ENCODE peak calls at places on chromosome 18, in nine cellular contexts. One of them, this sample, is unnamed.

GRCh38 chr18:55509631-55510372 is 78.2 kb downstream of the TCF4 start:
- DNase-seq in stimulated activated CD8-positive, alpha-beta memory T cell treated with anti-CD3 and anti-CD28 coated beads, Interleukin-4, amount 100 ng/mL, for 48 hours: no peak
- DNase-seq in spleen: no peak
- DNase-seq in GM12878: peak; percentile 17
- DNase-seq in testis: no peak
- DNase-seq in amniotic stem cell: peak; percentile 34
- DNase-seq in foreskin fibroblast: peak; percentile 80
- DNase-seq in osteocyte: no peak
- DNase-seq in esophagus squamous epithelium: no peak
- DNase-seq in this sample: no peak

GRCh38 chr18:67108894-67109293 is 407.6 kb downstream of the DSEL start:
- DNase-seq in foreskin fibroblast: no peak
- DNase-seq in stimulated activated CD8-positive, alpha-beta memory T cell treated with anti-CD3 and anti-CD28 coated beads, Interleukin-4, amount 100 ng/mL, for 48 hours: no peak
- DNase-seq in amniotic stem cell: no peak
- DNase-seq in osteocyte: no peak
- DNase-seq in esophagus squamous epithelium: no peak
- DNase-seq in spleen: no peak
- DNase-seq in testis: no peak
- DNase-seq in GM12878: no peak
- DNase-seq in this sample: no peak

GRCh38 chr18:10926565-10927194 is 222.7 kb downstream of the PIEZO2 start:
- DNase-seq in foreskin fibroblast: peak; percentile 57
- DNase-seq in esophagus squamous epithelium: no peak
- DNase-seq in osteocyte: no peak
- DNase-seq in spleen: no peak
- DNase-seq in stimulated activated CD8-positive, alpha-beta memory T cell treated with anti-CD3 and anti-CD28 coated beads, Interleukin-4, amount 100 ng/mL, for 48 hours: no peak
- DNase-seq in amniotic stem cell: no peak
- DNase-seq in GM12878: peak; percentile 47
- DNase-seq in testis: peak; percentile 67
- DNase-seq in this sample: no peak

GRCh38 chr18:57088883-57089282 is 58.0 kb upstream of the BOD1L2 start:
- DNase-seq in GM12878: no peak
- DNase-seq in foreskin fibroblast: no peak
- DNase-seq in esophagus squamous epithelium: no peak
- DNase-seq in testis: no peak
- DNase-seq in osteocyte: no peak
- DNase-seq in spleen: no peak
- DNase-seq in amniotic stem cell: no peak
- DNase-seq in stimulated activated CD8-positive, alpha-beta memory T cell treated with anti-CD3 and anti-CD28 coated beads, Interleukin-4, amount 100 ng/mL, for 48 hours: no peak
- DNase-seq in this sample: no peak

GRCh38 chr18:2939317-2939716 is 73.6 kb downstream of the LPIN2 start:
- DNase-seq in esophagus squamous epithelium: no peak
- DNase-seq in osteocyte: no peak
- DNase-seq in stimulated activated CD8-positive, alpha-beta memory T cell treated with anti-CD3 and anti-CD28 coated beads, Interleukin-4, amount 100 ng/mL, for 48 hours: no peak
- DNase-seq in GM12878: no peak
- DNase-seq in amniotic stem cell: no peak
- DNase-seq in spleen: no peak
- DNase-seq in testis: no peak
- DNase-seq in foreskin fibroblast: no peak
- DNase-seq in this sample: peak; percentile 90

GRCh38 chr18:80112623-80113248 is 3.7 kb downstream of the ADNP2 start:
- DNase-seq in GM12878: no peak
- DNase-seq in spleen: no peak
- DNase-seq in osteocyte: no peak
- DNase-seq in testis: peak; percentile 36
- DNase-seq in esophagus squamous epithelium: no peak
- DNase-seq in stimulated activated CD8-positive, alpha-beta memory T cell treated with anti-CD3 and anti-CD28 coated beads, Interleukin-4, amount 100 ng/mL, for 48 hours: no peak
- DNase-seq in amniotic stem cell: no peak
- DNase-seq in foreskin fibroblast: no peak
- DNase-seq in this sample: peak; percentile 29

GRCh38 chr18:41140506-41140905 is 814.5 kb upstream of the PIK3C3 start:
- DNase-seq in osteocyte: no peak
- DNase-seq in amniotic stem cell: no peak
- DNase-seq in testis: no peak
- DNase-seq in foreskin fibroblast: no peak
- DNase-seq in esophagus squamous epithelium: no peak
- DNase-seq in GM12878: no peak
- DNase-seq in spleen: no peak
- DNase-seq in stimulated activated CD8-positive, alpha-beta memory T cell treated with anti-CD3 and anti-CD28 coated beads, Interleukin-4, amount 100 ng/mL, for 48 hours: no peak
- DNase-seq in this sample: no peak

GRCh38 chr18:9296233-9297006 is 38.2 kb upstream of the TWSG1 start:
- DNase-seq in esophagus squamous epithelium: no peak
- DNase-seq in stimulated activated CD8-positive, alpha-beta memory T cell treated with anti-CD3 and anti-CD28 coated beads, Interleukin-4, amount 100 ng/mL, for 48 hours: no peak
- DNase-seq in amniotic stem cell: no peak
- DNase-seq in osteocyte: no peak
- DNase-seq in spleen: no peak
- DNase-seq in GM12878: no peak
- DNase-seq in foreskin fibroblast: peak; percentile 40
- DNase-seq in testis: no peak
- DNase-seq in this sample: no peak

GRCh38 chr18:32383040-32383819 is 87.5 kb downstream of the GAREM1 start:
- DNase-seq in foreskin fibroblast: peak; percentile 91
- DNase-seq in testis: no peak
- DNase-seq in osteocyte: no peak
- DNase-seq in esophagus squamous epithelium: no peak
- DNase-seq in spleen: no peak
- DNase-seq in stimulated activated CD8-positive, alpha-beta memory T cell treated with anti-CD3 and anti-CD28 coated beads, Interleukin-4, amount 100 ng/mL, for 48 hours: no peak
- DNase-seq in GM12878: no peak
- DNase-seq in amniotic stem cell: peak; percentile 58
- DNase-seq in this sample: peak; percentile 78

GRCh38 chr18:6920099-6920955 is 190.8 kb downstream of the ARHGAP28 start:
- DNase-seq in foreskin fibroblast: peak; percentile 47
- DNase-seq in osteocyte: no peak
- DNase-seq in amniotic stem cell: no peak
- DNase-seq in GM12878: no peak
- DNase-seq in esophagus squamous epithelium: no peak
- DNase-seq in spleen: no peak
- DNase-seq in stimulated activated CD8-positive, alpha-beta memory T cell treated with anti-CD3 and anti-CD28 coated beads, Interleukin-4, amount 100 ng/mL, for 48 hours: peak; percentile 58
- DNase-seq in testis: peak; percentile 82
- DNase-seq in this sample: peak; percentile 61

GRCh38 chr18:61894751-61895524 is 2.1 kb upstream of the RNF152 start:
- DNase-seq in stimulated activated CD8-positive, alpha-beta memory T cell treated with anti-CD3 and anti-CD28 coated beads, Interleukin-4, amount 100 ng/mL, for 48 hours: no peak
- DNase-seq in osteocyte: no peak
- DNase-seq in esophagus squamous epithelium: no peak
- DNase-seq in testis: peak; percentile 28
- DNase-seq in spleen: no peak
- DNase-seq in amniotic stem cell: no peak
- DNase-seq in GM12878: no peak
- DNase-seq in foreskin fibroblast: no peak
- DNase-seq in this sample: no peak

GRCh38 chr18:62505669-62506494 is 16.9 kb upstream of the ZCCHC2 start:
- DNase-seq in osteocyte: no peak
- DNase-seq in esophagus squamous epithelium: no peak
- DNase-seq in testis: no peak
- DNase-seq in stimulated activated CD8-positive, alpha-beta memory T cell treated with anti-CD3 and anti-CD28 coated beads, Interleukin-4, amount 100 ng/mL, for 48 hours: peak; percentile 46
- DNase-seq in GM12878: peak; percentile 78
- DNase-seq in amniotic stem cell: no peak
- DNase-seq in spleen: peak; percentile 76
- DNase-seq in foreskin fibroblast: no peak
- DNase-seq in this sample: no peak

GRCh38 chr18:23512641-23513040 is 9.3 kb downstream of the RMC1 start:
- DNase-seq in amniotic stem cell: no peak
- DNase-seq in testis: no peak
- DNase-seq in GM12878: no peak
- DNase-seq in esophagus squamous epithelium: no peak
- DNase-seq in osteocyte: no peak
- DNase-seq in stimulated activated CD8-positive, alpha-beta memory T cell treated with anti-CD3 and anti-CD28 coated beads, Interleukin-4, amount 100 ng/mL, for 48 hours: no peak
- DNase-seq in spleen: no peak
- DNase-seq in foreskin fibroblast: no peak
- DNase-seq in this sample: no peak

GRCh38 chr18:36406805-36407204 is 109.3 kb downstream of the FHOD3 start:
- DNase-seq in GM12878: no peak
- DNase-seq in foreskin fibroblast: no peak
- DNase-seq in spleen: no peak
- DNase-seq in amniotic stem cell: no peak
- DNase-seq in esophagus squamous epithelium: no peak
- DNase-seq in stimulated activated CD8-positive, alpha-beta memory T cell treated with anti-CD3 and anti-CD28 coated beads, Interleukin-4, amount 100 ng/mL, for 48 hours: no peak
- DNase-seq in osteocyte: no peak
- DNase-seq in testis: no peak
- DNase-seq in this sample: no peak

GRCh38 chr18:24181806-24182205 is 42.9 kb downstream of the CABYR start:
- DNase-seq in osteocyte: no peak
- DNase-seq in amniotic stem cell: no peak
- DNase-seq in GM12878: no peak
- DNase-seq in foreskin fibroblast: no peak
- DNase-seq in testis: no peak
- DNase-seq in spleen: no peak
- DNase-seq in stimulated activated CD8-positive, alpha-beta memory T cell treated with anti-CD3 and anti-CD28 coated beads, Interleukin-4, amount 100 ng/mL, for 48 hours: no peak
- DNase-seq in esophagus squamous epithelium: no peak
- DNase-seq in this sample: no peak

GRCh38 chr18:75073654-75074053 is 135.3 kb downstream of the PTGR3 start:
- DNase-seq in stimulated activated CD8-positive, alpha-beta memory T cell treated with anti-CD3 and anti-CD28 coated beads, Interleukin-4, amount 100 ng/mL, for 48 hours: peak; percentile 14
- DNase-seq in testis: peak; percentile 9
- DNase-seq in GM12878: no peak
- DNase-seq in amniotic stem cell: no peak
- DNase-seq in foreskin fibroblast: no peak
- DNase-seq in osteocyte: peak; percentile 66
- DNase-seq in spleen: no peak
- DNase-seq in esophagus squamous epithelium: no peak
- DNase-seq in this sample: no peak

GRCh38 chr18:42459873-42460272 is 504.8 kb downstream of the PIK3C3 start:
- DNase-seq in osteocyte: no peak
- DNase-seq in GM12878: no peak
- DNase-seq in testis: no peak
- DNase-seq in spleen: no peak
- DNase-seq in foreskin fibroblast: no peak
- DNase-seq in esophagus squamous epithelium: no peak
- DNase-seq in stimulated activated CD8-positive, alpha-beta memory T cell treated with anti-CD3 and anti-CD28 coated beads, Interleukin-4, amount 100 ng/mL, for 48 hours: no peak
- DNase-seq in amniotic stem cell: no peak
- DNase-seq in this sample: no peak

GRCh38 chr18:76448262-76449109 is 46.6 kb downstream of the ZNF516 start:
- DNase-seq in foreskin fibroblast: peak; percentile 42
- DNase-seq in amniotic stem cell: no peak
- DNase-seq in osteocyte: no peak
- DNase-seq in testis: peak; percentile 42
- DNase-seq in spleen: peak; percentile 77
- DNase-seq in esophagus squamous epithelium: no peak
- DNase-seq in GM12878: no peak
- DNase-seq in stimulated activated CD8-positive, alpha-beta memory T cell treated with anti-CD3 and anti-CD28 coated beads, Interleukin-4, amount 100 ng/mL, for 48 hours: peak; percentile 11
- DNase-seq in this sample: no peak

GRCh38 chr18:36993068-36993467 is 164.1 kb downstream of the KIAA1328 start:
- DNase-seq in GM12878: no peak
- DNase-seq in spleen: no peak
- DNase-seq in stimulated activated CD8-positive, alpha-beta memory T cell treated with anti-CD3 and anti-CD28 coated beads, Interleukin-4, amount 100 ng/mL, for 48 hours: no peak
- DNase-seq in testis: no peak
- DNase-seq in foreskin fibroblast: peak; percentile 30
- DNase-seq in osteocyte: no peak
- DNase-seq in amniotic stem cell: no peak
- DNase-seq in esophagus squamous epithelium: no peak
- DNase-seq in this sample: no peak

GRCh38 chr18:24659837-24660720 is 199.6 kb downstream of the HRH4 start:
- DNase-seq in foreskin fibroblast: peak; percentile 10
- DNase-seq in stimulated activated CD8-positive, alpha-beta memory T cell treated with anti-CD3 and anti-CD28 coated beads, Interleukin-4, amount 100 ng/mL, for 48 hours: peak; percentile 32
- DNase-seq in GM12878: no peak
- DNase-seq in esophagus squamous epithelium: no peak
- DNase-seq in spleen: peak; percentile 80
- DNase-seq in osteocyte: no peak
- DNase-seq in testis: peak; percentile 16
- DNase-seq in amniotic stem cell: no peak
- DNase-seq in this sample: no peak

GRCh38 chr18:63588869-63589268 is 1.7 kb downstream of the SERPINB13 start:
- DNase-seq in spleen: no peak
- DNase-seq in GM12878: no peak
- DNase-seq in foreskin fibroblast: no peak
- DNase-seq in osteocyte: no peak
- DNase-seq in amniotic stem cell: no peak
- DNase-seq in stimulated activated CD8-positive, alpha-beta memory T cell treated with anti-CD3 and anti-CD28 coated beads, Interleukin-4, amount 100 ng/mL, for 48 hours: no peak
- DNase-seq in esophagus squamous epithelium: no peak
- DNase-seq in testis: no peak
- DNase-seq in this sample: no peak

GRCh38 chr18:41906528-41907256 is 48.3 kb upstream of the PIK3C3 start:
- DNase-seq in foreskin fibroblast: peak; percentile 32
- DNase-seq in osteocyte: no peak
- DNase-seq in amniotic stem cell: peak; percentile 31
- DNase-seq in GM12878: peak; percentile 33
- DNase-seq in testis: no peak
- DNase-seq in esophagus squamous epithelium: no peak
- DNase-seq in stimulated activated CD8-positive, alpha-beta memory T cell treated with anti-CD3 and anti-CD28 coated beads, Interleukin-4, amount 100 ng/mL, for 48 hours: peak; percentile 46
- DNase-seq in spleen: no peak
- DNase-seq in this sample: peak; percentile 13

GRCh38 chr18:63149200-63149587 is 170.4 kb downstream of the BCL2 start:
- DNase-seq in foreskin fibroblast: no peak
- DNase-seq in osteocyte: no peak
- DNase-seq in stimulated activated CD8-positive, alpha-beta memory T cell treated with anti-CD3 and anti-CD28 coated beads, Interleukin-4, amount 100 ng/mL, for 48 hours: no peak
- DNase-seq in amniotic stem cell: no peak
- DNase-seq in esophagus squamous epithelium: no peak
- DNase-seq in testis: no peak
- DNase-seq in spleen: no peak
- DNase-seq in GM12878: no peak
- DNase-seq in this sample: no peak

GRCh38 chr18:596288-596881 is 403 bp upstream of the CLUL1 start:
- DNase-seq in amniotic stem cell: no peak
- DNase-seq in spleen: no peak
- DNase-seq in osteocyte: no peak
- DNase-seq in GM12878: no peak
- DNase-seq in stimulated activated CD8-positive, alpha-beta memory T cell treated with anti-CD3 and anti-CD28 coated beads, Interleukin-4, amount 100 ng/mL, for 48 hours: no peak
- DNase-seq in foreskin fibroblast: no peak
- DNase-seq in testis: peak; percentile 89
- DNase-seq in esophagus squamous epithelium: no peak
- DNase-seq in this sample: peak; percentile 43

GRCh38 chr18:68942230-68942629 is 144.3 kb downstream of the CCDC102B start:
- DNase-seq in foreskin fibroblast: no peak
- DNase-seq in amniotic stem cell: no peak
- DNase-seq in osteocyte: no peak
- DNase-seq in spleen: no peak
- DNase-seq in testis: no peak
- DNase-seq in esophagus squamous epithelium: no peak
- DNase-seq in stimulated activated CD8-positive, alpha-beta memory T cell treated with anti-CD3 and anti-CD28 coated beads, Interleukin-4, amount 100 ng/mL, for 48 hours: no peak
- DNase-seq in GM12878: no peak
- DNase-seq in this sample: no peak

GRCh38 chr18:845152-845819 is 33.2 kb upstream of the YES1 start:
- DNase-seq in foreskin fibroblast: peak; percentile 84
- DNase-seq in osteocyte: peak; percentile 1
- DNase-seq in amniotic stem cell: no peak
- DNase-seq in stimulated activated CD8-positive, alpha-beta memory T cell treated with anti-CD3 and anti-CD28 coated beads, Interleukin-4, amount 100 ng/mL, for 48 hours: no peak
- DNase-seq in GM12878: no peak
- DNase-seq in testis: no peak
- DNase-seq in spleen: no peak
- DNase-seq in esophagus squamous epithelium: no peak
- DNase-seq in this sample: peak; percentile 70

GRCh38 chr18:62018034-62018760 is 125.4 kb upstream of the RNF152 start:
- DNase-seq in foreskin fibroblast: peak; percentile 90
- DNase-seq in osteocyte: peak; percentile 91
- DNase-seq in esophagus squamous epithelium: no peak
- DNase-seq in stimulated activated CD8-positive, alpha-beta memory T cell treated with anti-CD3 and anti-CD28 coated beads, Interleukin-4, amount 100 ng/mL, for 48 hours: no peak
- DNase-seq in testis: peak; percentile 70
- DNase-seq in amniotic stem cell: peak; percentile 73
- DNase-seq in spleen: no peak
- DNase-seq in GM12878: no peak
- DNase-seq in this sample: no peak

GRCh38 chr18:76463358-76463757 is 31.7 kb downstream of the ZNF516 start:
- DNase-seq in foreskin fibroblast: no peak
- DNase-seq in GM12878: no peak
- DNase-seq in stimulated activated CD8-positive, alpha-beta memory T cell treated with anti-CD3 and anti-CD28 coated beads, Interleukin-4, amount 100 ng/mL, for 48 hours: no peak
- DNase-seq in testis: no peak
- DNase-seq in esophagus squamous epithelium: no peak
- DNase-seq in spleen: no peak
- DNase-seq in amniotic stem cell: no peak
- DNase-seq in osteocyte: no peak
- DNase-seq in this sample: no peak

GRCh38 chr18:37661061-37661460 is 95.5 kb upstream of the CELF4 start:
- DNase-seq in GM12878: no peak
- DNase-seq in stimulated activated CD8-positive, alpha-beta memory T cell treated with anti-CD3 and anti-CD28 coated beads, Interleukin-4, amount 100 ng/mL, for 48 hours: no peak
- DNase-seq in testis: no peak
- DNase-seq in amniotic stem cell: no peak
- DNase-seq in spleen: no peak
- DNase-seq in foreskin fibroblast: no peak
- DNase-seq in osteocyte: peak; percentile 73
- DNase-seq in esophagus squamous epithelium: no peak
- DNase-seq in this sample: no peak

GRCh38 chr18:36295880-36296301 is 1.6 kb upstream of the FHOD3 start:
- DNase-seq in foreskin fibroblast: no peak
- DNase-seq in GM12878: no peak
- DNase-seq in amniotic stem cell: no peak
- DNase-seq in esophagus squamous epithelium: no peak
- DNase-seq in testis: no peak
- DNase-seq in stimulated activated CD8-positive, alpha-beta memory T cell treated with anti-CD3 and anti-CD28 coated beads, Interleukin-4, amount 100 ng/mL, for 48 hours: no peak
- DNase-seq in spleen: no peak
- DNase-seq in osteocyte: no peak
- DNase-seq in this sample: no peak

GRCh38 chr18:22171263-22171838 is 2.0 kb downstream of the GATA6 start:
- DNase-seq in amniotic stem cell: no peak
- DNase-seq in GM12878: no peak
- DNase-seq in stimulated activated CD8-positive, alpha-beta memory T cell treated with anti-CD3 and anti-CD28 coated beads, Interleukin-4, amount 100 ng/mL, for 48 hours: no peak
- DNase-seq in spleen: no peak
- DNase-seq in foreskin fibroblast: no peak
- DNase-seq in esophagus squamous epithelium: no peak
- DNase-seq in osteocyte: no peak
- DNase-seq in testis: no peak
- DNase-seq in this sample: no peak

This sample was measured in HepG2.